ENCODE peak calls at places on chromosomes 2 and 18, in five cellular contexts. J is stimulated activated CD8-positive, alpha-beta memory T cell treated with anti-CD3 and anti-CD28 coated beads, Interleukin-15, amount 100 ng/mL, for 4 hours; P is activated CD4-positive, alpha-beta memory T cell treated with anti-CD3 and anti-CD28 coated beads for 36 hours; Y is kidney glomerular epithelial cell; D is uterus. I is an unnamed sample.

GRCh38 chr2:152166633-152167032 is 8.9 kb downstream of the STAM2 start:
- DNase-seq in Y (no peak), P (no peak), J (no peak), D (no peak), I (no peak)

GRCh38 chr2:225282858-225283693 is 116.4 kb upstream of the NYAP2 start:
- DNase-seq in J (no peak), D (no peak), Y (peak), P (peak), I (no peak)

GRCh38 chr2:232483923-232484627 is 3.6 kb downstream of the ECEL1 start:
- DNase-seq in J (no peak), D (no peak), Y (no peak), P (no peak), I (no peak)

GRCh38 chr2:70095833-70096670 is 8.8 kb downstream of the PCBP1 start:
- DNase-seq in D (no peak), P (no peak), Y (no peak), J (no peak), I (no peak)

GRCh38 chr2:176124358-176125214 is 2.1 kb downstream of the HOXD9 start:
- DNase-seq in P (no peak), D (no peak), Y (no peak), J (no peak), I (no peak)

GRCh38 chr2:173511942-173512341 is 157.3 kb downstream of the CDCA7 start:
- DNase-seq in P (no peak), J (no peak), Y (no peak), D (no peak), I (no peak)

GRCh38 chr2:226690471-226691024 is 109.1 kb downstream of the IRS1 start:
- DNase-seq in D (no peak), P (no peak), Y (no peak), J (no peak), I (no peak)

GRCh38 chr2:29841386-29842004 is 79.9 kb downstream of the ALK start:
- DNase-seq in D (no peak), Y (peak), J (no peak), P (peak), I (no peak)

GRCh38 chr2:175036582-175037018 is 31.4 kb upstream of the CHN1 start:
- DNase-seq in J (no peak), Y (peak), P (no peak), D (no peak), I (no peak)

GRCh38 chr2:38394903-38395341 is 17.8 kb upstream of the ATL2 start:
- DNase-seq in J (no peak), D (no peak), P (no peak), Y (peak), I (no peak)

GRCh38 chr2:120890566-120891360 is 155.1 kb downstream of the GLI2 start:
- DNase-seq in D (no peak), J (no peak), Y (no peak), P (no peak), I (no peak)

GRCh38 chr2:127400897-127401756 is 13.4 kb upstream of the MAP3K2 start:
- DNase-seq in Y (no peak), P (peak), D (no peak), J (no peak), I (no peak)

GRCh38 chr2:161223139-161223732 is 63.0 kb downstream of the TANK start:
- DNase-seq in Y (peak), D (no peak), J (no peak), P (no peak), I (no peak)

GRCh38 chr18:31684279-31685096 is at the start of gene B4GALT6:
- DNase-seq in J (no peak), D (no peak), Y (no peak), P (peak), I (no peak)

GRCh38 chr2:195756218-195756941 is 99.4 kb downstream of the SLC39A10 start:
- DNase-seq in D (no peak), J (no peak), Y (no peak), P (no peak), I (no peak)

GRCh38 chr2:238499731-238500570 is 73.2 kb downstream of the ASB1 start:
- DNase-seq in D (no peak), J (no peak), P (peak), Y (no peak), I (no peak)

GRCh38 chr2:112867701-112868631 is 31.4 kb upstream of the IL1B start:
- DNase-seq in Y (no peak), D (no peak), J (no peak), P (no peak), I (no peak)